ENCODE peak calls at places on chromosome 6, in seven cellular contexts. R, W, C, E, G, S and O are unnamed samples.

GRCh38 chr6:34120953-34121675 is 24.8 kb downstream of the GRM4 start:
- DNase-seq in R (no peak), W (no peak), C (no peak), E (no peak), G (no peak), S (no peak), O (no peak)

GRCh38 chr6:26156850-26157149 is 69.6 kb downstream of the HFE start:
- DNase-seq in R (no peak), W (no peak), C (no peak), E (no peak), G (no peak), S (no peak), O (no peak)

GRCh38 chr6:43973351-43973750 is 153.9 kb downstream of the MRPL14 start:
- DNase-seq in R (no peak), W (no peak), C (no peak), E (no peak), G (no peak), S (no peak), O (no peak)

GRCh38 chr6:6591778-6592388 is 3.4 kb downstream of the LY86 start:
- DNase-seq in R (peak), W (no peak), C (no peak), E (peak), G (no peak), S (no peak), O (no peak)

GRCh38 chr6:167441653-167442644 is 117.1 kb downstream of the TTLL2 start:
- DNase-seq in R (no peak), W (no peak), C (no peak), E (no peak), G (no peak), S (no peak), O (no peak)

GRCh38 chr6:31128093-31128676 is 7.9 kb upstream of the CDSN start:
- DNase-seq in R (no peak), W (peak), C (peak), E (peak), G (peak), S (peak), O (peak)

GRCh38 chr6:80094017-80094416 is 12.5 kb upstream of the BCKDHB start:
- DNase-seq in R (no peak), W (no peak), C (peak), E (peak), G (no peak), S (peak), O (peak)

GRCh38 chr6:115271001-115271400 is 789.7 kb downstream of the FRK start:
- DNase-seq in R (no peak), W (no peak), C (no peak), E (no peak), G (no peak), S (no peak), O (no peak)

GRCh38 chr6:8506123-8506522 is 70.8 kb upstream of the SLC35B3 start:
- DNase-seq in R (no peak), W (no peak), C (no peak), E (no peak), G (no peak), S (no peak), O (no peak)

GRCh38 chr6:159353193-159353592 is 184.0 kb downstream of the FNDC1 start:
- DNase-seq in R (no peak), W (no peak), C (no peak), E (no peak), G (no peak), S (no peak), O (no peak)

GRCh38 chr6:129835691-129836090 is 25.4 kb downstream of the TMEM244 start:
- DNase-seq in R (no peak), W (no peak), C (no peak), E (no peak), G (no peak), S (no peak), O (no peak)

GRCh38 chr6:125363360-125364121 is 61.8 kb upstream of the HDDC2 start:
- DNase-seq in R (peak), W (no peak), C (no peak), E (peak), G (no peak), S (no peak), O (no peak)

GRCh38 chr6:112153926-112154621 is 66.7 kb downstream of the FAM229B start:
- DNase-seq in R (no peak), W (no peak), C (peak), E (no peak), G (no peak), S (no peak), O (no peak)